ENCODE peak calls at places on chromosomes 11 and 22, in four cellular contexts. One of them, this sample, is unnamed.

GRCh38 chr11:64810891-64811272 is 531 bp upstream of the MEN1 start:
- DNase-seq in K562: no peak
- DNase-seq in HepG2: peak; percentile 77
- DNase-seq in WTC11: peak; percentile 30
- DNase-seq in this sample: no peak

GRCh38 chr22:17981497-17981896 is 42.9 kb downstream of the MICAL3 start:
- DNase-seq in WTC11: no peak
- DNase-seq in K562: no peak
- DNase-seq in HepG2: no peak
- DNase-seq in this sample: no peak

GRCh38 chr11:64006468-64006867 is 20.2 kb downstream of the OTUB1 start:
- DNase-seq in HepG2: no peak
- DNase-seq in WTC11: no peak
- DNase-seq in K562: no peak
- DNase-seq in this sample: no peak

GRCh38 chr22:45212992-45213751 is 27.5 kb downstream of the KIAA0930 start:
- DNase-seq in WTC11: no peak
- DNase-seq in HepG2: no peak
- DNase-seq in K562: no peak
- DNase-seq in this sample: no peak

GRCh38 chr22:45007946-45008852 is 1.6 kb downstream of the PHF21B start:
- DNase-seq in HepG2: no peak
- DNase-seq in WTC11: peak; percentile 68
- DNase-seq in K562: peak; percentile 16
- DNase-seq in this sample: no peak

GRCh38 chr11:13308704-13309103 is 31.1 kb downstream of the BMAL1 start:
- DNase-seq in K562: no peak
- DNase-seq in HepG2: no peak
- DNase-seq in WTC11: no peak
- DNase-seq in this sample: no peak

GRCh38 chr11:93849751-93850584 is 450 bp downstream of the VSTM5 start:
- DNase-seq in HepG2: no peak
- DNase-seq in K562: peak; percentile 48
- DNase-seq in WTC11: peak; percentile 57
- DNase-seq in this sample: no peak

GRCh38 chr22:19848298-19849224 is 6.1 kb downstream of the GNB1L start:
- DNase-seq in HepG2: no peak
- DNase-seq in WTC11: no peak
- DNase-seq in K562: peak; percentile 83
- DNase-seq in this sample: peak; percentile 8

GRCh38 chr22:50584106-50585096 is 1.8 kb upstream of the CHKB start:
- DNase-seq in WTC11: no peak
- DNase-seq in K562: no peak
- DNase-seq in HepG2: peak; percentile 18
- DNase-seq in this sample: no peak

GRCh38 chr11:12397953-12398352 is 20.6 kb downstream of the PARVA start:
- DNase-seq in WTC11: no peak
- DNase-seq in K562: no peak
- DNase-seq in HepG2: no peak
- DNase-seq in this sample: no peak

GRCh38 chr11:22677153-22677890 is 10.9 kb downstream of the GAS2 start:
- DNase-seq in HepG2: no peak
- DNase-seq in WTC11: no peak
- DNase-seq in K562: no peak
- DNase-seq in this sample: no peak

GRCh38 chr11:29310706-29311342 is 706.0 kb downstream of the KCNA4 start:
- DNase-seq in WTC11: no peak
- DNase-seq in HepG2: no peak
- DNase-seq in K562: no peak
- DNase-seq in this sample: no peak

GRCh38 chr11:111419181-111419580 is 40.1 kb upstream of the POU2AF1 start:
- DNase-seq in HepG2: no peak
- DNase-seq in K562: no peak
- DNase-seq in WTC11: no peak
- DNase-seq in this sample: no peak

GRCh38 chr11:118980191-118980881 is 8.8 kb downstream of the FOXR1 start:
- DNase-seq in WTC11: peak; percentile 51
- DNase-seq in K562: peak; percentile 85
- DNase-seq in HepG2: no peak
- DNase-seq in this sample: no peak

GRCh38 chr11:15969281-15969680 is 387.1 kb downstream of the SOX6 start:
- DNase-seq in HepG2: peak; percentile 43
- DNase-seq in K562: peak; percentile 67
- DNase-seq in WTC11: no peak
- DNase-seq in this sample: no peak

GRCh38 chr11:85810521-85810870 is 445 bp downstream of the SYTL2 start:
- DNase-seq in WTC11: peak; percentile 23
- DNase-seq in HepG2: no peak
- DNase-seq in K562: no peak
- DNase-seq in this sample: no peak

GRCh38 chr22:50287731-50288130 is 17.6 kb upstream of the MAPK11 start:
- DNase-seq in WTC11: no peak
- DNase-seq in HepG2: no peak
- DNase-seq in K562: no peak
- DNase-seq in this sample: no peak

GRCh38 chr11:45993438-45994064 is 71.1 kb downstream of the LARGE2 start:
- DNase-seq in K562: peak; percentile 48
- DNase-seq in HepG2: no peak
- DNase-seq in WTC11: no peak
- DNase-seq in this sample: no peak

GRCh38 chr11:78857688-78858087 is 283.0 kb upstream of the NARS2 start:
- DNase-seq in WTC11: no peak
- DNase-seq in K562: no peak
- DNase-seq in HepG2: no peak
- DNase-seq in this sample: no peak

GRCh38 chr11:69442012-69442806 is 39.3 kb upstream of the LINC01488 start:
- DNase-seq in WTC11: no peak
- DNase-seq in K562: no peak
- DNase-seq in HepG2: no peak
- DNase-seq in this sample: no peak

GRCh38 chr11:119307219-119307618 is 9.7 kb downstream of the MCAM start:
- DNase-seq in HepG2: no peak
- DNase-seq in K562: no peak
- DNase-seq in WTC11: no peak
- DNase-seq in this sample: no peak

GRCh38 chr11:1372660-1373059 is 17.1 kb upstream of the BRSK2 start:
- DNase-seq in WTC11: no peak
- DNase-seq in HepG2: peak; percentile 30
- DNase-seq in K562: peak; percentile 42
- DNase-seq in this sample: no peak

GRCh38 chr11:84865791-84866535 is 761.2 kb downstream of the DLG2 start:
- DNase-seq in K562: no peak
- DNase-seq in HepG2: no peak
- DNase-seq in WTC11: no peak
- DNase-seq in this sample: no peak

GRCh38 chr11:115959098-115959497 is 454.9 kb upstream of the CADM1 start:
- DNase-seq in HepG2: peak; percentile 16
- DNase-seq in K562: no peak
- DNase-seq in WTC11: no peak
- DNase-seq in this sample: no peak

GRCh38 chr22:25402501-25403283 is 161.8 kb upstream of the GRK3 start:
- DNase-seq in K562: no peak
- DNase-seq in WTC11: no peak
- DNase-seq in HepG2: peak; percentile 95
- DNase-seq in this sample: no peak

GRCh38 chr11:19989191-19989590 is 171.1 kb downstream of the DBX1 start:
- DNase-seq in K562: no peak
- DNase-seq in WTC11: no peak
- DNase-seq in HepG2: no peak
- DNase-seq in this sample: no peak

GRCh38 chr11:44600739-44601416 is 35.4 kb downstream of the CD82 start:
- DNase-seq in WTC11: no peak
- DNase-seq in K562: no peak
- DNase-seq in HepG2: no peak
- DNase-seq in this sample: no peak

GRCh38 chr11:65645710-65646109 is 7.8 kb downstream of the SIPA1 start:
- DNase-seq in WTC11: peak; percentile 10
- DNase-seq in K562: no peak
- DNase-seq in HepG2: no peak
- DNase-seq in this sample: no peak

GRCh38 chr11:62125881-62126280 is 2.1 kb downstream of the INCENP start:
- DNase-seq in HepG2: no peak
- DNase-seq in K562: no peak
- DNase-seq in WTC11: no peak
- DNase-seq in this sample: no peak

GRCh38 chr11:62123669-62124185 is at the start of gene INCENP:
- DNase-seq in K562: peak; percentile 95
- DNase-seq in WTC11: peak; percentile 95
- DNase-seq in HepG2: peak; percentile 99
- DNase-seq in this sample: peak; percentile 96

GRCh38 chr11:62125316-62125715 is 1.5 kb downstream of the INCENP start:
- DNase-seq in HepG2: no peak
- DNase-seq in K562: peak; percentile 15
- DNase-seq in WTC11: no peak
- DNase-seq in this sample: no peak

GRCh38 chr11:62122076-62122475 is 1.7 kb upstream of the INCENP start:
- DNase-seq in WTC11: peak; percentile 35
- DNase-seq in HepG2: peak; percentile 25
- DNase-seq in K562: peak; percentile 4
- DNase-seq in this sample: no peak

GRCh38 chr11:62124186-62125113 is 639 bp downstream of the INCENP start:
- DNase-seq in HepG2: peak; percentile 37
- DNase-seq in K562: peak; percentile 30
- DNase-seq in WTC11: no peak
- DNase-seq in this sample: peak; percentile 39
- TF ChIP-seq ELF4 in HepG2: no peak
- TF ChIP-seq ELF4 in K562: no peak
- TF ChIP-seq ELF4 in WTC11: no peak
- TF ChIP-seq ELF4 in this sample: no peak

GRCh38 chr22:33302549-33302948 is 244.4 kb upstream of the SYN3 start:
- DNase-seq in K562: no peak
- DNase-seq in HepG2: no peak
- DNase-seq in WTC11: no peak
- DNase-seq in this sample: no peak

GRCh38 chr22:33303109-33303508 is 244.9 kb upstream of the SYN3 start:
- DNase-seq in HepG2: no peak
- DNase-seq in K562: no peak
- DNase-seq in WTC11: no peak
- DNase-seq in this sample: no peak

GRCh38 chr22:33302049-33302545 is 243.9 kb upstream of the SYN3 start:
- DNase-seq in WTC11: peak; percentile 92
- DNase-seq in HepG2: peak; percentile 66
- DNase-seq in K562: peak; percentile 59
- DNase-seq in this sample: peak; percentile 86

GRCh38 chr22:33299245-33299956 is 241.2 kb upstream of the SYN3 start:
- DNase-seq in WTC11: no peak
- DNase-seq in HepG2: no peak
- DNase-seq in K562: no peak
- DNase-seq in this sample: no peak

GRCh38 chr22:33300165-33300564 is 242.0 kb upstream of the SYN3 start:
- DNase-seq in HepG2: no peak
- DNase-seq in K562: no peak
- DNase-seq in WTC11: no peak
- DNase-seq in this sample: no peak
- TF ChIP-seq ELF4 in HepG2: no peak
- TF ChIP-seq ELF4 in K562: no peak
- TF ChIP-seq ELF4 in WTC11: no peak
- TF ChIP-seq ELF4 in this sample: no peak

DNA sequence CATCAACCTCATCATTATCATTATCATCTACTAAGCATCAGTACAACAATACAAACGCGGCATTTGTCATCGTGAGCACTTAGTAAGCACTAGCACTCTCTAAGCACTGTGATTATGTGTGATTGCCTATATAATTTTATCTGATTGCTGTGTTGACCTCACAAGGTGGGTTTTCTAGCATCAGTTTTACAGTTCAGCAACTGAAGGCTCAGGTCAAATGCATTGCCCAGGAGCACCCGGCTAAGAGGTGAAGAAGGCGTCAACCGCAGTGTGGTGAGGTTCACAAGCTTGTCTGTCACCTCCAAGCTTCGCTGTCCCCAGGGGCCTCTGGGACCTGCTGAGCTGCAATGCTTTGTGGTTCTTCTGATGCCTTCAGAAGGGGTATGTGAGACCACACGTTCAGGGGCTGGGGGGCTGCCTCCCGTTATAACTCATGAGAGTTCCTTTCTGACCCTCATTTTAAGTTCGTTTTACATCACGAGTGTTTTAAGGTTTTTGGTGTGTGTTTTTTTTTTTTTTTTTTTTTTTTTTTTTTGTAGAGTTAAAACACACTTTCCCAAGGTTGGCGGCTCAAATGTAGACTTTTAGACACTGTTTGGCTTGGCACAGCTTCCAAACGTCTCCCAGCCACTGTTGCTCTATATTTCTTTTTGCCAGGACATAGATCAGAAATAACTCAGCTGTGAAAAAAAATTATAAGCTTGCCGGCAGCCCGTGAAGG is 33.8 kb upstream of the SCUBE1 start:
- DNase-seq in WTC11: no peak
- DNase-seq in K562: no peak
- DNase-seq in HepG2: no peak
- DNase-seq in this sample: no peak
- TF ChIP-seq ELF4 in WTC11: no peak
- TF ChIP-seq ELF4 in K562: no peak
- TF ChIP-seq ELF4 in HepG2: no peak
- TF ChIP-seq ELF4 in this sample: no peak

GRCh38 chr11:62004473-62004872 is 37.0 kb upstream of the FTH1 start:
- DNase-seq in WTC11: no peak
- DNase-seq in K562: no peak
- DNase-seq in HepG2: no peak
- DNase-seq in this sample: no peak
- TF ChIP-seq ELF4 in WTC11: no peak
- TF ChIP-seq ELF4 in K562: no peak
- TF ChIP-seq ELF4 in HepG2: no peak
- TF ChIP-seq ELF4 in this sample: no peak

GRCh38 chr11:33064033-33064825 is 24.9 kb downstream of the TCP11L1 start:
- DNase-seq in HepG2: no peak
- DNase-seq in K562: no peak
- DNase-seq in WTC11: no peak
- DNase-seq in this sample: no peak
- TF ChIP-seq ELF4 in HepG2: no peak
- TF ChIP-seq ELF4 in K562: no peak
- TF ChIP-seq ELF4 in WTC11: no peak
- TF ChIP-seq ELF4 in this sample: no peak

GRCh38 chr11:122149232-122149631 is 33.2 kb upstream of the BLID start:
- DNase-seq in K562: no peak
- DNase-seq in HepG2: no peak
- DNase-seq in WTC11: no peak
- DNase-seq in this sample: no peak
- TF ChIP-seq ELF4 in K562: no peak
- TF ChIP-seq ELF4 in HepG2: no peak
- TF ChIP-seq ELF4 in WTC11: no peak
- TF ChIP-seq ELF4 in this sample: no peak

GRCh38 chr11:108967571-108967970 is 302.7 kb downstream of the DDX10 start:
- DNase-seq in HepG2: no peak
- DNase-seq in K562: no peak
- DNase-seq in WTC11: no peak
- DNase-seq in this sample: no peak
- TF ChIP-seq ELF4 in HepG2: no peak
- TF ChIP-seq ELF4 in K562: no peak
- TF ChIP-seq ELF4 in WTC11: no peak
- TF ChIP-seq ELF4 in this sample: no peak

This sample was measured in HEK293T.